ENCODE peak calls at places on chromosomes 2 and 18, in ten cellular contexts. One of them, this sample, is unnamed.

GRCh38 chr18:24381126-24381525 is 16.5 kb downstream of the OSBPL1A start:
- DNase-seq in neuronal stem cell: no peak
- DNase-seq in GM23338: no peak
- DNase-seq in OCI-LY7: no peak
- DNase-seq in GM23248: no peak
- DNase-seq in mammary epithelial cell: no peak
- DNase-seq in mesendoderm: no peak
- DNase-seq in fibroblast of lung: no peak
- DNase-seq in neural progenitor cell: no peak
- DNase-seq in mesenchymal stem cell: no peak
- DNase-seq in this sample: no peak

GRCh38 chr2:186570587-186570986 is 19.3 kb upstream of the ITGAV start:
- DNase-seq in neuronal stem cell: no peak
- DNase-seq in GM23338: peak; percentile 23
- DNase-seq in OCI-LY7: no peak
- DNase-seq in GM23248: peak; percentile 64
- DNase-seq in mammary epithelial cell: peak; percentile 90
- DNase-seq in mesendoderm: peak; percentile 74
- DNase-seq in fibroblast of lung: peak; percentile 42
- DNase-seq in neural progenitor cell: peak; percentile 4
- DNase-seq in mesenchymal stem cell: peak; percentile 78
- DNase-seq in this sample: no peak

GRCh38 chr2:173999724-174000123 is 34.6 kb upstream of the SP3 start:
- DNase-seq in neuronal stem cell: no peak
- DNase-seq in GM23338: no peak
- DNase-seq in OCI-LY7: no peak
- DNase-seq in GM23248: no peak
- DNase-seq in mammary epithelial cell: no peak
- DNase-seq in mesendoderm: no peak
- DNase-seq in fibroblast of lung: no peak
- DNase-seq in neural progenitor cell: no peak
- DNase-seq in mesenchymal stem cell: no peak
- DNase-seq in this sample: no peak

GRCh38 chr2:67544286-67544685 is 147.2 kb downstream of the ETAA1 start:
- DNase-seq in neuronal stem cell: no peak
- DNase-seq in GM23338: no peak
- DNase-seq in OCI-LY7: no peak
- DNase-seq in GM23248: no peak
- DNase-seq in mammary epithelial cell: no peak
- DNase-seq in mesendoderm: no peak
- DNase-seq in fibroblast of lung: no peak
- DNase-seq in neural progenitor cell: no peak
- DNase-seq in mesenchymal stem cell: no peak
- DNase-seq in this sample: no peak

GRCh38 chr18:54717673-54718435 is 110.4 kb upstream of the RAB27B start:
- DNase-seq in neuronal stem cell: no peak
- DNase-seq in GM23338: peak; percentile 83
- DNase-seq in OCI-LY7: peak; percentile 24
- DNase-seq in GM23248: no peak
- DNase-seq in mammary epithelial cell: no peak
- DNase-seq in mesendoderm: peak; percentile 56
- DNase-seq in fibroblast of lung: no peak
- DNase-seq in neural progenitor cell: peak; percentile 71
- DNase-seq in mesenchymal stem cell: peak; percentile 63
- DNase-seq in this sample: peak; percentile 59

GRCh38 chr2:101349893-101350662 is 37.2 kb downstream of the CREG2 start:
- DNase-seq in neuronal stem cell: no peak
- DNase-seq in GM23338: no peak
- DNase-seq in OCI-LY7: no peak
- DNase-seq in GM23248: peak; percentile 77
- DNase-seq in mammary epithelial cell: peak; percentile 57
- DNase-seq in mesendoderm: no peak
- DNase-seq in fibroblast of lung: peak; percentile 68
- DNase-seq in neural progenitor cell: no peak
- DNase-seq in mesenchymal stem cell: peak; percentile 49
- DNase-seq in this sample: peak; percentile 89

GRCh38 chr2:11042841-11043240 is 112.4 kb upstream of the SLC66A3 start:
- DNase-seq in neuronal stem cell: no peak
- DNase-seq in GM23338: no peak
- DNase-seq in OCI-LY7: no peak
- DNase-seq in GM23248: no peak
- DNase-seq in mammary epithelial cell: no peak
- DNase-seq in mesendoderm: no peak
- DNase-seq in fibroblast of lung: no peak
- DNase-seq in neural progenitor cell: no peak
- DNase-seq in mesenchymal stem cell: no peak
- DNase-seq in this sample: no peak

GRCh38 chr2:202064206-202064880 is 8.7 kb upstream of the KIAA2012 start:
- DNase-seq in neuronal stem cell: peak; percentile 75
- DNase-seq in GM23338: peak; percentile 60
- DNase-seq in OCI-LY7: no peak
- DNase-seq in GM23248: peak; percentile 92
- DNase-seq in mammary epithelial cell: peak; percentile 70
- DNase-seq in mesendoderm: peak; percentile 32
- DNase-seq in fibroblast of lung: peak; percentile 79
- DNase-seq in neural progenitor cell: peak; percentile 77
- DNase-seq in mesenchymal stem cell: peak; percentile 77
- DNase-seq in this sample: peak; percentile 62

DNA sequence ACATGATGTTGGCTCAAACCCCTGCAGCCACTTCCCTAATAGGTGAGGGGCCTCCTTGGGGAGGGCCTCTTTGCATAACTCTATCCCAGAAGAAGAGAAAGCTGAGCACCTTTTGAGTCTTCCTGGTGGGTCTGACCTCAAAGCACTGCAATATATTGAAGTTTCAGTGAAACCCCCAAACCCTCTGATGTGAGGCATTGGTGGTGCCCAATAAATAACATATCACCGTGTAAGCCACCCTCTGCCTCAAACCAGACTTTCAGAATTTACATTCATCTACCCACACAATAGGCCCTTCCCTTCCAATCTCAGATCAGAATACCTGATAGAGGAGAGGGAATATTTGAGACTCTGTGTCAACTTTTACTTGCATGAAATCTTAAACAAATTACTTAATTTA is 142.8 kb upstream of the STK17B start:
- DNase-seq in neuronal stem cell: no peak
- DNase-seq in GM23338: no peak
- DNase-seq in OCI-LY7: no peak
- DNase-seq in GM23248: no peak
- DNase-seq in mammary epithelial cell: no peak
- DNase-seq in mesendoderm: no peak
- DNase-seq in fibroblast of lung: no peak
- DNase-seq in neural progenitor cell: no peak
- DNase-seq in mesenchymal stem cell: no peak
- DNase-seq in this sample: no peak
- H3K4me2 ChIP-seq in neuronal stem cell: no peak overlapping the region
- H3K4me2 ChIP-seq in GM23338: no peak overlapping the region
- H3K4me2 ChIP-seq in OCI-LY7: no peak overlapping the region
- H3K4me2 ChIP-seq in GM23248: no peak overlapping the region
- H3K4me2 ChIP-seq in mammary epithelial cell: no peak overlapping the region
- H3K4me2 ChIP-seq in mesendoderm: no peak overlapping the region
- H3K4me2 ChIP-seq in fibroblast of lung: no peak overlapping the region
- H3K4me2 ChIP-seq in neural progenitor cell: no peak overlapping the region
- H3K4me2 ChIP-seq in mesenchymal stem cell: no peak overlapping the region
- H3K4me2 ChIP-seq in this sample: no peak overlapping the region

DNA sequence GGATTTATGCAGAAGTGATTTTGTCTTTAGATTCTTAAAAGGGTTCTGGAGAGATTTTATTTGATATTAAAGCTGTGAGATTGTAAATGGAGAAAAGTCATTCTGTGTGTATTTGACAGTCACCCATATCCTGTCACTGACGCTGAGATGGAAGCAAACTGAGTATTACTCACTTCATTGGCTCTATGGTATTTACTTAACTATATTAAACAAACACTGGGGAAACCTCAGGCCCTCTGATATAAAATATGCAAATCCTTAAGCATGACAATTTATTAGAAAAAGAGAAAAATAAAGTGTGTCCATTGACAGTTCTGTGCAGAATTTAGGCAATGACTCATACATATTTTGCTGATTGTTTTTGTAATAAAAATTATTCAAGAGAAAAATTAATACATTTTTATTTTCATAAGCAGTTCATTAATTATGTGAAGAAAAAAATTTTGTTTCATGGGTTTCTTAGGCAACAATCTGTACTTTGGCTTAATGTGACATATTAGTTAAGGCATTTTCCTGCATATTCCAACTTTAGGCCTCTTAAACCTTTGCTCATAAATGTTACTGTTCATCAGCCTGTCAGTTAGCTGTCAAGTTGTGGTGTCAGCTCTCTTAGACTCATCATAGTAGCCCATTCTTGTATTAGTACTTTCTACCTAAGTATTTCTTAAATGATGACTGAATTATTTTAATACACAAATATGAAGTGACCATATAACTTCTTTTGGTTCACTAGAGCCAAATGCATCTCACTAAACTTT is 99.9 kb downstream of the PARD3B start:
- DNase-seq in neuronal stem cell: no peak
- DNase-seq in GM23338: no peak
- DNase-seq in OCI-LY7: no peak
- DNase-seq in GM23248: peak; percentile 57
- DNase-seq in mammary epithelial cell: peak; percentile 11
- DNase-seq in mesendoderm: no peak
- DNase-seq in fibroblast of lung: peak; percentile 59
- DNase-seq in neural progenitor cell: no peak
- DNase-seq in mesenchymal stem cell: peak; percentile 61
- DNase-seq in this sample: no peak
- H3K4me2 ChIP-seq in neuronal stem cell: no peak overlapping the region
- H3K4me2 ChIP-seq in GM23338: no peak overlapping the region
- H3K4me2 ChIP-seq in OCI-LY7: no peak overlapping the region
- H3K4me2 ChIP-seq in GM23248: peak overlapping the region; percentile 24
- H3K4me2 ChIP-seq in mammary epithelial cell: no peak overlapping the region
- H3K4me2 ChIP-seq in mesendoderm: no peak overlapping the region
- H3K4me2 ChIP-seq in fibroblast of lung: peak overlapping the region; percentile 29
- H3K4me2 ChIP-seq in neural progenitor cell: no peak overlapping the region
- H3K4me2 ChIP-seq in mesenchymal stem cell: no peak overlapping the region
- H3K4me2 ChIP-seq in this sample: peak overlapping the region; percentile 7

GRCh38 chr2:38747819-38748218 is 3.3 kb downstream of the SRSF7 start:
- DNase-seq in neuronal stem cell: no peak
- DNase-seq in GM23338: no peak
- DNase-seq in OCI-LY7: no peak
- DNase-seq in GM23248: no peak
- DNase-seq in mammary epithelial cell: no peak
- DNase-seq in mesendoderm: no peak
- DNase-seq in fibroblast of lung: no peak
- DNase-seq in neural progenitor cell: no peak
- DNase-seq in mesenchymal stem cell: no peak
- DNase-seq in this sample: no peak

GRCh38 chr2:38750793-38751042 is 443 bp downstream of the SRSF7 start:
- DNase-seq in neuronal stem cell: no peak
- DNase-seq in GM23338: peak; percentile 47
- DNase-seq in OCI-LY7: peak; percentile 83
- DNase-seq in GM23248: no peak
- DNase-seq in mammary epithelial cell: no peak
- DNase-seq in mesendoderm: no peak
- DNase-seq in fibroblast of lung: no peak
- DNase-seq in neural progenitor cell: peak; percentile 76
- DNase-seq in mesenchymal stem cell: no peak
- DNase-seq in this sample: peak; percentile 97

GRCh38 chr2:38748391-38748790 is 2.8 kb downstream of the SRSF7 start:
- DNase-seq in neuronal stem cell: no peak
- DNase-seq in GM23338: no peak
- DNase-seq in OCI-LY7: no peak
- DNase-seq in GM23248: no peak
- DNase-seq in mammary epithelial cell: no peak
- DNase-seq in mesendoderm: no peak
- DNase-seq in fibroblast of lung: no peak
- DNase-seq in neural progenitor cell: no peak
- DNase-seq in mesenchymal stem cell: no peak
- DNase-seq in this sample: no peak

GRCh38 chr2:38750011-38750792 is 959 bp downstream of the SRSF7 start:
- DNase-seq in neuronal stem cell: peak; percentile 9
- DNase-seq in GM23338: no peak
- DNase-seq in OCI-LY7: peak; percentile 66
- DNase-seq in GM23248: peak; percentile 79
- DNase-seq in mammary epithelial cell: peak; percentile 30
- DNase-seq in mesendoderm: no peak
- DNase-seq in fibroblast of lung: peak; percentile 40
- DNase-seq in neural progenitor cell: peak; percentile 63
- DNase-seq in mesenchymal stem cell: no peak
- DNase-seq in this sample: peak; percentile 86

GRCh38 chr2:38748857-38749804 is 2.0 kb downstream of the SRSF7 start:
- DNase-seq in neuronal stem cell: no peak
- DNase-seq in GM23338: no peak
- DNase-seq in OCI-LY7: no peak
- DNase-seq in GM23248: peak; percentile 40
- DNase-seq in mammary epithelial cell: no peak
- DNase-seq in mesendoderm: no peak
- DNase-seq in fibroblast of lung: no peak
- DNase-seq in neural progenitor cell: no peak
- DNase-seq in mesenchymal stem cell: no peak
- DNase-seq in this sample: no peak
- H3K4me2 ChIP-seq in neuronal stem cell: no peak overlapping the region
- H3K4me2 ChIP-seq in GM23338: peak overlapping the region; percentile 98
- H3K4me2 ChIP-seq in OCI-LY7: peak overlapping the region; percentile 79
- H3K4me2 ChIP-seq in GM23248: peak overlapping the region; percentile 96
- H3K4me2 ChIP-seq in mammary epithelial cell: peak overlapping the region; percentile 90
- H3K4me2 ChIP-seq in mesendoderm: peak overlapping the region; percentile 93
- H3K4me2 ChIP-seq in fibroblast of lung: peak overlapping the region; percentile 93
- H3K4me2 ChIP-seq in neural progenitor cell: peak overlapping the region; percentile 87
- H3K4me2 ChIP-seq in mesenchymal stem cell: peak overlapping the region; percentile 57
- H3K4me2 ChIP-seq in this sample: peak overlapping the region; percentile 98

GRCh38 chr2:144595686-144596073 is 75.8 kb upstream of the ZEB2 start:
- DNase-seq in neuronal stem cell: no peak
- DNase-seq in GM23338: no peak
- DNase-seq in OCI-LY7: peak; percentile 82
- DNase-seq in GM23248: no peak
- DNase-seq in mammary epithelial cell: no peak
- DNase-seq in mesendoderm: no peak
- DNase-seq in fibroblast of lung: no peak
- DNase-seq in neural progenitor cell: no peak
- DNase-seq in mesenchymal stem cell: no peak
- DNase-seq in this sample: no peak

GRCh38 chr2:144595279-144595678 is 75.4 kb upstream of the ZEB2 start:
- DNase-seq in neuronal stem cell: no peak
- DNase-seq in GM23338: no peak
- DNase-seq in OCI-LY7: no peak
- DNase-seq in GM23248: no peak
- DNase-seq in mammary epithelial cell: no peak
- DNase-seq in mesendoderm: peak; percentile 70
- DNase-seq in fibroblast of lung: no peak
- DNase-seq in neural progenitor cell: no peak
- DNase-seq in mesenchymal stem cell: no peak
- DNase-seq in this sample: no peak

GRCh38 chr2:144598906-144599305 is 79.0 kb upstream of the ZEB2 start:
- DNase-seq in neuronal stem cell: no peak
- DNase-seq in GM23338: no peak
- DNase-seq in OCI-LY7: no peak
- DNase-seq in GM23248: no peak
- DNase-seq in mammary epithelial cell: no peak
- DNase-seq in mesendoderm: no peak
- DNase-seq in fibroblast of lung: no peak
- DNase-seq in neural progenitor cell: no peak
- DNase-seq in mesenchymal stem cell: no peak
- DNase-seq in this sample: no peak

GRCh38 chr2:144597894-144598593 is 78.1 kb upstream of the ZEB2 start:
- DNase-seq in neuronal stem cell: no peak
- DNase-seq in GM23338: no peak
- DNase-seq in OCI-LY7: no peak
- DNase-seq in GM23248: no peak
- DNase-seq in mammary epithelial cell: no peak
- DNase-seq in mesendoderm: no peak
- DNase-seq in fibroblast of lung: no peak
- DNase-seq in neural progenitor cell: no peak
- DNase-seq in mesenchymal stem cell: no peak
- DNase-seq in this sample: no peak

GRCh38 chr2:144596074-144596871 is 76.4 kb upstream of the ZEB2 start:
- DNase-seq in neuronal stem cell: no peak
- DNase-seq in GM23338: peak; percentile 17
- DNase-seq in OCI-LY7: peak; percentile 74
- DNase-seq in GM23248: peak; percentile 38
- DNase-seq in mammary epithelial cell: peak; percentile 37
- DNase-seq in mesendoderm: peak; percentile 49
- DNase-seq in fibroblast of lung: peak; percentile 81
- DNase-seq in neural progenitor cell: peak; percentile 55
- DNase-seq in mesenchymal stem cell: peak; percentile 87
- DNase-seq in this sample: peak; percentile 78
- H3K4me2 ChIP-seq in neuronal stem cell: no peak overlapping the region
- H3K4me2 ChIP-seq in GM23338: peak overlapping the region; percentile 9
- H3K4me2 ChIP-seq in OCI-LY7: peak overlapping the region; percentile 94
- H3K4me2 ChIP-seq in GM23248: no peak overlapping the region
- H3K4me2 ChIP-seq in mammary epithelial cell: peak overlapping the region; percentile 23
- H3K4me2 ChIP-seq in mesendoderm: no peak overlapping the region
- H3K4me2 ChIP-seq in fibroblast of lung: peak overlapping the region; percentile 2
- H3K4me2 ChIP-seq in neural progenitor cell: peak overlapping the region; percentile 42
- H3K4me2 ChIP-seq in mesenchymal stem cell: no peak overlapping the region
- H3K4me2 ChIP-seq in this sample: peak overlapping the region; percentile 38

This sample was measured in osteoblast.